ENCODE peak calls at places on chromosomes 16 and 17, in five cellular contexts. S, U, L, K and R are unnamed samples.

GRCh38 chr17:8436169-8436932 is 667 bp downstream of the NDEL1 start:
- DNase-seq in S (no peak), K (peak; percentile 82), L (peak; percentile 36), U (peak; percentile 36), R (peak; percentile 61)

GRCh38 chr16:50868577-50868976 is 126.7 kb downstream of the CYLD start:
- DNase-seq in L (no peak), S (no peak), U (no peak), K (no peak), R (no peak)

GRCh38 chr16:80144191-80144590 is 396.6 kb upstream of the DYNLRB2 start:
- DNase-seq in S (no peak), L (no peak), U (no peak), K (no peak), R (no peak)

GRCh38 chr16:57341441-57342303 is 16.9 kb upstream of the CCL22 start:
- DNase-seq in K (no peak), L (no peak), S (peak; percentile 94), U (peak; percentile 78), R (no peak)

GRCh38 chr17:17692353-17693252 is 11.3 kb downstream of the RAI1 start:
- DNase-seq in K (no peak), U (no peak), L (no peak), S (no peak), R (no peak)

GRCh38 chr17:5558815-5559785 is 25.2 kb downstream of the NLRP1 start:
- DNase-seq in L (no peak), U (no peak), K (no peak), S (no peak), R (no peak)

GRCh38 chr17:80855968-80856862 is 135.4 kb upstream of the CHMP6 start:
- DNase-seq in K (no peak), S (peak; percentile 97), U (peak; percentile 97), L (peak; percentile 76), R (peak; percentile 93)

GRCh38 chr16:9090101-9090959 is 1.1 kb upstream of the HAPSTR1 start:
- DNase-seq in U (no peak), S (no peak), K (peak; percentile 59), L (no peak), R (no peak)

GRCh38 chr17:71632328-71632727 is 488.5 kb upstream of the SOX9 start:
- DNase-seq in U (peak; percentile 98), K (no peak), L (no peak), S (no peak), R (no peak)

GRCh38 chr17:40176409-40177110 is 710 bp upstream of the RAPGEFL1 start:
- DNase-seq in S (peak; percentile 86), K (no peak), U (no peak), L (no peak), R (no peak)

GRCh38 chr16:6682142-6682811 is 650.4 kb upstream of the RBFOX1 start:
- DNase-seq in K (peak; percentile 74), U (no peak), L (no peak), S (no peak), R (peak; percentile 19)

GRCh38 chr16:62014534-62014933 is 21.7 kb downstream of the CDH8 start:
- DNase-seq in K (peak; percentile 8), L (no peak), S (no peak), U (no peak), R (no peak)

GRCh38 chr17:69857412-69857835 is 217.6 kb upstream of the KCNJ16 start:
- DNase-seq in S (no peak), U (peak; percentile 11), L (no peak), K (no peak), R (no peak)

GRCh38 chr16:12162586-12162985 is 186.1 kb downstream of the SNX29 start:
- DNase-seq in K (no peak), L (no peak), U (no peak), S (no peak), R (no peak)

GRCh38 chr17:78993241-78993956 is 13.7 kb upstream of the LGALS3BP start:
- DNase-seq in U (peak; percentile 32), S (no peak), L (no peak), K (peak; percentile 57), R (no peak)

GRCh38 chr17:68318103-68318991 is 27.1 kb downstream of the ARSG start:
- DNase-seq in U (peak; percentile 94), K (no peak), L (no peak), S (no peak), R (peak; percentile 91)

GRCh38 chr17:41784207-41784744 is 2.2 kb downstream of the JUP start:
- DNase-seq in K (peak; percentile 64), S (peak; percentile 85), L (no peak), U (peak; percentile 77), R (peak; percentile 96)

GRCh38 chr17:60148300-60148838 is 1.4 kb upstream of the CA4 start:
- DNase-seq in U (no peak), S (no peak), K (no peak), L (no peak), R (no peak)

GRCh38 chr16:1678500-1679098 is 520 bp downstream of the JPT2 start:
- DNase-seq in K (peak; percentile 40), L (peak; percentile 5), U (peak; percentile 53), S (peak; percentile 73), R (no peak)

GRCh38 chr17:77527394-77527793 is 386.6 kb downstream of the SEC14L1 start:
- DNase-seq in S (no peak), K (no peak), L (no peak), U (no peak), R (no peak)

GRCh38 chr16:21260870-21261791 is 17.0 kb downstream of the CRYM start:
- DNase-seq in S (no peak), L (no peak), U (peak; percentile 88), K (no peak), R (peak; percentile 54)

GRCh38 chr17:43019418-43019817 is 2.8 kb downstream of the VAT1 start:
- DNase-seq in U (no peak), K (peak; percentile 29), L (no peak), S (no peak), R (no peak)

GRCh38 chr16:12819126-12820117 is 15.7 kb upstream of the CPPED1 start:
- DNase-seq in U (no peak), K (peak; percentile 62), S (no peak), L (peak; percentile 66), R (peak; percentile 43)

GRCh38 chr16:75000481-75001081 is 1.8 kb downstream of the ZNRF1 start:
- DNase-seq in U (no peak), L (no peak), S (no peak), K (peak; percentile 29), R (no peak)

GRCh38 chr17:77319211-77320031 is 178.7 kb downstream of the SEC14L1 start:
- DNase-seq in L (no peak), U (peak; percentile 99), S (peak; percentile 87), K (no peak), R (peak; percentile 92)